ENCODE peak calls at places on chromosomes 7 and 10, in eight cellular contexts. R is tibial artery; L is CD8-positive, alpha-beta T cell; Z is left lung; Y is fibroblast of the aortic adventitia; W is dorsolateral prefrontal cortex; E is MM.1S; N is heart left ventricle. J is an unnamed sample.

GRCh38 chr10:127013696-127014095 is 108.5 kb downstream of the DOCK1 start:
- DNase-seq in R (no peak), L (no peak), Z (no peak), Y (no peak), W (no peak), E (no peak), N (no peak), J (no peak)

GRCh38 chr10:45155784-45156183 is 155.1 kb downstream of the ZNF22 start:
- DNase-seq in R (no peak), L (no peak), Z (no peak), Y (no peak), W (no peak), E (no peak), N (no peak), J (no peak)

GRCh38 chr10:76318171-76318570 is 886.7 kb downstream of the LRMDA start:
- DNase-seq in R (no peak), L (no peak), Z (no peak), Y (no peak), W (no peak), E (no peak), N (no peak), J (no peak)

GRCh38 chr10:56586391-56586790 is 225.3 kb upstream of the ZWINT start:
- DNase-seq in R (no peak), L (no peak), Z (no peak), Y (no peak), W (no peak), E (no peak), N (no peak), J (no peak)

GRCh38 chr7:922334-923107 is 32.0 kb downstream of the ADAP1 start:
- DNase-seq in R (peak), L (peak), Z (peak), Y (no peak), W (no peak), E (no peak), N (peak), J (no peak)

GRCh38 chr10:130013938-130014733 is 50.1 kb upstream of the EBF3 start:
- DNase-seq in R (no peak), L (no peak), Z (no peak), Y (no peak), W (no peak), E (no peak), N (no peak), J (no peak)

GRCh38 chr7:137985897-137986251 is 16.0 kb downstream of the CREB3L2 start:
- DNase-seq in R (no peak), L (no peak), Z (no peak), Y (no peak), W (no peak), E (no peak), N (no peak), J (no peak)

GRCh38 chr7:40156988-40157387 is 22.2 kb downstream of the SUGCT start:
- DNase-seq in R (no peak), L (no peak), Z (no peak), Y (no peak), W (no peak), E (no peak), N (no peak), J (no peak)

GRCh38 chr10:31262672-31263071 is 56.3 kb upstream of the ZEB1 start:
- DNase-seq in R (no peak), L (no peak), Z (no peak), Y (peak), W (no peak), E (no peak), N (no peak), J (peak)

GRCh38 chr10:72730462-72730861 is 38.5 kb downstream of the MCU start:
- DNase-seq in R (no peak), L (no peak), Z (no peak), Y (peak), W (no peak), E (no peak), N (no peak), J (peak)

GRCh38 chr10:27998178-27998953 is 513 bp downstream of the ODAD2 start:
- DNase-seq in R (no peak), L (no peak), Z (peak), Y (peak), W (no peak), E (peak), N (peak), J (no peak)

GRCh38 chr7:101626758-101627157 is 2.3 kb downstream of the MYL10 start:
- DNase-seq in R (no peak), L (no peak), Z (no peak), Y (no peak), W (no peak), E (no peak), N (no peak), J (no peak)

GRCh38 chr7:16060492-16060891 is 360.8 kb downstream of the CRPPA start:
- DNase-seq in R (no peak), L (no peak), Z (no peak), Y (no peak), W (no peak), E (no peak), N (no peak), J (no peak)

GRCh38 chr7:16061011-16061410 is 360.3 kb downstream of the CRPPA start:
- DNase-seq in R (no peak), L (no peak), Z (no peak), Y (no peak), W (no peak), E (no peak), N (no peak), J (no peak)

GRCh38 chr7:16063241-16063640 is 358.1 kb downstream of the CRPPA start:
- DNase-seq in R (no peak), L (no peak), Z (no peak), Y (no peak), W (no peak), E (no peak), N (no peak), J (no peak)

GRCh38 chr7:16062269-16062668 is 359.1 kb downstream of the CRPPA start:
- DNase-seq in R (no peak), L (no peak), Z (no peak), Y (peak), W (no peak), E (no peak), N (no peak), J (peak)

GRCh38 chr7:16061630-16062029 is 359.7 kb downstream of the CRPPA start:
- DNase-seq in R (no peak), L (no peak), Z (no peak), Y (no peak), W (no peak), E (no peak), N (no peak), J (no peak)
- H3K4me3 ChIP-seq in R (no peak), L (no peak), Z (no peak), Y (no peak), W (no peak), E (no peak), N (no peak), J (no peak)

DNA sequence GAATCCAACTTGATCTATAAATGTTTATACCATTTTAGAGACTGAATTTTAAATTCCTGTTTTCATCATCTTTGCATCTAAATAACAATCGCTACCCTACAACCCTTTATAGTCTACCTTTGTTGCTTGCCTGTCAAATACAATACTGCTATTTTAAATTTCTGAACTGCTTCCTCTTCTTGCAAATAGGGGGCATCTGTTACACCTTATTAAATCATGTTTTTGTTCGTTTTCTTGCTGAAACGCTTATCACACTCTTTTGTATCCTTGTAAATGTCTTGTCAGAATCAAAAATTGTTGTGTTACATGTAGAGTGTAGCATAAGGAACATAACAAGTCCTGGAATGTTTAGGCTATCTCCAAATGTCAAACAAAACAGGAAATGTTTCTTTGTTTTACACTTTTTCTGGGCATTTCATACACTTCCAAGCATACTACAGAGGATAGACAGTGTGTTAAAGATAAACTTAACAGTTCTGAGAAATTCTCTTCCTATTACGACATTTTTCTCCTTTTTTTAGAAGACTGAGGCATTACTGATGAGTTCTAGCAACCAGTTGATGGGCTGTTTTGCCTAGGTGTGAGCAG is 281.3 kb downstream of the GPR158 start:
- DNase-seq in R (no peak), L (no peak), Z (no peak), Y (peak), W (no peak), E (no peak), N (no peak), J (no peak)
- TF ChIP-seq CTCF in R (no peak), L (no peak), Z (no peak), Y (peak), W (no peak), E (no peak), N (no peak), J (no peak)

DNA sequence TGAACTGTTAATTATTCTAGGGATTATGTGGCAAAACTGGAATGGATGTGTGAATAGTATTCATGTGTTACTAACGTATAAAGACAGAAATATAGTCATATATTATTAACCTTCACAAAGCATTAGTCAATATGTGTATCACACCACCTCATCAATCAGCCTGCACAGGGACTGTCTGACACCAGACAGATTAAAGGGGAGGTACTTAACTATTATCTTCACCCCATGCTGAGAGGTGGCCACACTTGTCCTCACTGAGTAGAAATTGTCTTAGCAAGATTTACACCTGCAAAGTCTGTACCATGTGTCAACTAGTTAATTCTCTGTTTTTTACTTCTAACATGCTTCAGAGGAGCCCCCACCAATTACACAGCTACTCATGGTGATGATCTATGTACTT is 146.3 kb upstream of the LRGUK start:
- DNase-seq in R (no peak), L (no peak), Z (no peak), Y (no peak), W (no peak), E (no peak), N (no peak), J (no peak)
- H3K4me3 ChIP-seq in R (no peak), L (no peak), Z (no peak), Y (no peak), W (no peak), E (no peak), N (no peak), J (no peak)

GRCh38 chr7:119935418-119936025 is 337.5 kb upstream of the KCND2 start:
- DNase-seq in R (no peak), L (no peak), Z (no peak), Y (peak), W (no peak), E (peak), N (no peak), J (no peak)
- TF ChIP-seq CTCF in R (peak), L (no peak), Z (no peak), Y (peak), W (peak), E (peak), N (peak), J (peak)

DNA sequence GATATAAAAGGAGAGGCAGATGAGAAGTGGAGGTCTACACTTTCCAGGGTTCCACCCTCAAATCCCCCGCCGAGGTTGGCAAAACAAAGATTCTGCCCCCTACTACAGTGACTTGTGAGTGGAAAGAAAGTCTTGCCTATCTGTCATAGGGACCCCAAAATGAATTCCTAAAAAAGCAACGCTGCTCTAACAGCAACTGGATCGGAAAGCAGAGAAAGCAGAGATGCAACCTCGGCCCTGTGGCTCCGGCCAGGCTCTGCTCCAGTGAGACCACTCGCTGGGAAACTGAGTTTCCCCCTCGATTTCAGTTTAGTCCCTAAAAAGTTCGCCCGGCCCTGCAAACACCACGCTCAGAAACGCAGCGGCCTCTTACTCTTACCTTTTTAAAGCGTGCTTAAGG is 297.9 kb upstream of the NFE2L3 start:
- DNase-seq in R (peak), L (no peak), Z (no peak), Y (no peak), W (no peak), E (no peak), N (no peak), J (no peak)
- H3K4me3 ChIP-seq in R (no peak), L (no peak), Z (no peak), Y (no peak), W (no peak), E (peak), N (no peak), J (no peak)